ENCODE peak calls at places on chromosomes 12 and 14, in ten cellular contexts. One of them, this sample, is unnamed.

GRCh38 chr12:54412786-54413185 is 6.3 kb downstream of the ITGA5 start:
- DNase-seq in posterior cingulate gyrus: peak
- DNase-seq in fibroblast of mammary gland: no peak
- DNase-seq in activated gamma-delta T cell treated with anti-CD3 and anti-CD28 coated beads, Interleukin-2, amount 50 U/mL, for 16 hours: no peak
- DNase-seq in HAP-1: no peak
- DNase-seq in NCI-H2107: no peak
- DNase-seq in kidney tubule cell: no peak
- DNase-seq in GM23338: no peak
- DNase-seq in head of caudate nucleus: no peak
- DNase-seq in NCI-H510A: no peak
- DNase-seq in this sample: no peak

GRCh38 chr12:87311206-87311605 is 718.0 kb downstream of the C12orf50 start:
- DNase-seq in fibroblast of mammary gland: no peak
- DNase-seq in activated gamma-delta T cell treated with anti-CD3 and anti-CD28 coated beads, Interleukin-2, amount 50 U/mL, for 16 hours: no peak
- DNase-seq in posterior cingulate gyrus: no peak
- DNase-seq in GM23338: no peak
- DNase-seq in kidney tubule cell: no peak
- DNase-seq in HAP-1: no peak
- DNase-seq in NCI-H2107: no peak
- DNase-seq in NCI-H510A: no peak
- DNase-seq in head of caudate nucleus: no peak
- DNase-seq in this sample: no peak

GRCh38 chr12:3538691-3539030 is 47.7 kb downstream of the PRMT8 start:
- DNase-seq in kidney tubule cell: no peak
- DNase-seq in HAP-1: no peak
- DNase-seq in activated gamma-delta T cell treated with anti-CD3 and anti-CD28 coated beads, Interleukin-2, amount 50 U/mL, for 16 hours: no peak
- DNase-seq in posterior cingulate gyrus: no peak
- DNase-seq in fibroblast of mammary gland: no peak
- DNase-seq in GM23338: no peak
- DNase-seq in NCI-H510A: peak
- DNase-seq in head of caudate nucleus: no peak
- DNase-seq in NCI-H2107: peak
- DNase-seq in this sample: no peak

GRCh38 chr14:88879016-88879415 is 54.6 kb downstream of the TTC8 start:
- DNase-seq in kidney tubule cell: peak
- DNase-seq in fibroblast of mammary gland: peak
- DNase-seq in HAP-1: no peak
- DNase-seq in head of caudate nucleus: no peak
- DNase-seq in NCI-H510A: no peak
- DNase-seq in NCI-H2107: no peak
- DNase-seq in posterior cingulate gyrus: no peak
- DNase-seq in GM23338: no peak
- DNase-seq in activated gamma-delta T cell treated with anti-CD3 and anti-CD28 coated beads, Interleukin-2, amount 50 U/mL, for 16 hours: no peak
- DNase-seq in this sample: no peak

GRCh38 chr12:123085046-123085445 is 65.8 kb downstream of the PITPNM2 start:
- DNase-seq in head of caudate nucleus: no peak
- DNase-seq in kidney tubule cell: no peak
- DNase-seq in NCI-H2107: no peak
- DNase-seq in NCI-H510A: no peak
- DNase-seq in activated gamma-delta T cell treated with anti-CD3 and anti-CD28 coated beads, Interleukin-2, amount 50 U/mL, for 16 hours: no peak
- DNase-seq in GM23338: no peak
- DNase-seq in posterior cingulate gyrus: no peak
- DNase-seq in fibroblast of mammary gland: no peak
- DNase-seq in HAP-1: no peak
- DNase-seq in this sample: no peak

GRCh38 chr12:13027032-13027431 is 17.1 kb upstream of the FAM234B start:
- DNase-seq in kidney tubule cell: no peak
- DNase-seq in fibroblast of mammary gland: no peak
- DNase-seq in NCI-H2107: no peak
- DNase-seq in HAP-1: no peak
- DNase-seq in GM23338: no peak
- DNase-seq in posterior cingulate gyrus: no peak
- DNase-seq in NCI-H510A: no peak
- DNase-seq in activated gamma-delta T cell treated with anti-CD3 and anti-CD28 coated beads, Interleukin-2, amount 50 U/mL, for 16 hours: no peak
- DNase-seq in head of caudate nucleus: no peak
- DNase-seq in this sample: no peak

GRCh38 chr14:85619866-85620265 is 89.9 kb downstream of the FLRT2 start:
- DNase-seq in GM23338: no peak
- DNase-seq in head of caudate nucleus: no peak
- DNase-seq in activated gamma-delta T cell treated with anti-CD3 and anti-CD28 coated beads, Interleukin-2, amount 50 U/mL, for 16 hours: no peak
- DNase-seq in HAP-1: no peak
- DNase-seq in NCI-H510A: no peak
- DNase-seq in fibroblast of mammary gland: no peak
- DNase-seq in NCI-H2107: no peak
- DNase-seq in kidney tubule cell: no peak
- DNase-seq in posterior cingulate gyrus: no peak
- DNase-seq in this sample: no peak

GRCh38 chr12:76871751-76872150 is 7.1 kb downstream of the CSRP2 start:
- DNase-seq in head of caudate nucleus: no peak
- DNase-seq in activated gamma-delta T cell treated with anti-CD3 and anti-CD28 coated beads, Interleukin-2, amount 50 U/mL, for 16 hours: no peak
- DNase-seq in HAP-1: no peak
- DNase-seq in NCI-H2107: no peak
- DNase-seq in fibroblast of mammary gland: no peak
- DNase-seq in kidney tubule cell: no peak
- DNase-seq in posterior cingulate gyrus: no peak
- DNase-seq in NCI-H510A: no peak
- DNase-seq in GM23338: no peak
- DNase-seq in this sample: no peak

GRCh38 chr12:26970136-26970535 is 31.9 kb downstream of the FGFR1OP2 start:
- DNase-seq in activated gamma-delta T cell treated with anti-CD3 and anti-CD28 coated beads, Interleukin-2, amount 50 U/mL, for 16 hours: no peak
- DNase-seq in HAP-1: peak
- DNase-seq in fibroblast of mammary gland: no peak
- DNase-seq in posterior cingulate gyrus: no peak
- DNase-seq in NCI-H2107: no peak
- DNase-seq in kidney tubule cell: no peak
- DNase-seq in NCI-H510A: no peak
- DNase-seq in GM23338: no peak
- DNase-seq in head of caudate nucleus: no peak
- DNase-seq in this sample: no peak

GRCh38 chr12:111773801-111774551 is 7.2 kb downstream of the ALDH2 start:
- DNase-seq in posterior cingulate gyrus: peak
- DNase-seq in kidney tubule cell: peak
- DNase-seq in fibroblast of mammary gland: peak
- DNase-seq in NCI-H510A: no peak
- DNase-seq in head of caudate nucleus: peak
- DNase-seq in GM23338: no peak
- DNase-seq in activated gamma-delta T cell treated with anti-CD3 and anti-CD28 coated beads, Interleukin-2, amount 50 U/mL, for 16 hours: no peak
- DNase-seq in NCI-H2107: no peak
- DNase-seq in HAP-1: peak
- DNase-seq in this sample: no peak

GRCh38 chr12:56450241-56450640 is 1.0 kb upstream of the TIMELESS start:
- DNase-seq in activated gamma-delta T cell treated with anti-CD3 and anti-CD28 coated beads, Interleukin-2, amount 50 U/mL, for 16 hours: no peak
- DNase-seq in kidney tubule cell: no peak
- DNase-seq in NCI-H2107: no peak
- DNase-seq in head of caudate nucleus: no peak
- DNase-seq in GM23338: no peak
- DNase-seq in NCI-H510A: no peak
- DNase-seq in posterior cingulate gyrus: no peak
- DNase-seq in HAP-1: no peak
- DNase-seq in fibroblast of mammary gland: no peak
- DNase-seq in this sample: no peak

GRCh38 chr12:31267966-31268365 is 58.0 kb downstream of the SINHCAF start:
- DNase-seq in activated gamma-delta T cell treated with anti-CD3 and anti-CD28 coated beads, Interleukin-2, amount 50 U/mL, for 16 hours: no peak
- DNase-seq in posterior cingulate gyrus: no peak
- DNase-seq in NCI-H510A: no peak
- DNase-seq in fibroblast of mammary gland: peak
- DNase-seq in GM23338: no peak
- DNase-seq in head of caudate nucleus: no peak
- DNase-seq in kidney tubule cell: no peak
- DNase-seq in HAP-1: no peak
- DNase-seq in NCI-H2107: no peak
- DNase-seq in this sample: no peak

GRCh38 chr12:92108651-92109050 is 37.0 kb downstream of the BTG1 start:
- DNase-seq in activated gamma-delta T cell treated with anti-CD3 and anti-CD28 coated beads, Interleukin-2, amount 50 U/mL, for 16 hours: no peak
- DNase-seq in NCI-H510A: no peak
- DNase-seq in GM23338: peak
- DNase-seq in kidney tubule cell: no peak
- DNase-seq in fibroblast of mammary gland: peak
- DNase-seq in NCI-H2107: peak
- DNase-seq in head of caudate nucleus: no peak
- DNase-seq in HAP-1: peak
- DNase-seq in posterior cingulate gyrus: no peak
- DNase-seq in this sample: no peak

GRCh38 chr12:13103391-13104033 is at the start of gene GSG1:
- DNase-seq in activated gamma-delta T cell treated with anti-CD3 and anti-CD28 coated beads, Interleukin-2, amount 50 U/mL, for 16 hours: no peak
- DNase-seq in posterior cingulate gyrus: no peak
- DNase-seq in fibroblast of mammary gland: peak
- DNase-seq in GM23338: no peak
- DNase-seq in kidney tubule cell: no peak
- DNase-seq in NCI-H2107: no peak
- DNase-seq in HAP-1: no peak
- DNase-seq in NCI-H510A: no peak
- DNase-seq in head of caudate nucleus: no peak
- DNase-seq in this sample: no peak

GRCh38 chr12:53067074-53067992 is 11.9 kb downstream of the SPRYD3 start:
- DNase-seq in fibroblast of mammary gland: no peak
- DNase-seq in NCI-H2107: no peak
- DNase-seq in activated gamma-delta T cell treated with anti-CD3 and anti-CD28 coated beads, Interleukin-2, amount 50 U/mL, for 16 hours: no peak
- DNase-seq in head of caudate nucleus: no peak
- DNase-seq in HAP-1: no peak
- DNase-seq in posterior cingulate gyrus: peak
- DNase-seq in NCI-H510A: no peak
- DNase-seq in kidney tubule cell: no peak
- DNase-seq in GM23338: no peak
- DNase-seq in this sample: no peak

GRCh38 chr12:34348064-34348463 is 325.8 kb downstream of the ALG10 start:
- DNase-seq in NCI-H510A: no peak
- DNase-seq in kidney tubule cell: no peak
- DNase-seq in NCI-H2107: no peak
- DNase-seq in fibroblast of mammary gland: no peak
- DNase-seq in GM23338: no peak
- DNase-seq in activated gamma-delta T cell treated with anti-CD3 and anti-CD28 coated beads, Interleukin-2, amount 50 U/mL, for 16 hours: no peak
- DNase-seq in head of caudate nucleus: no peak
- DNase-seq in HAP-1: no peak
- DNase-seq in posterior cingulate gyrus: no peak
- DNase-seq in this sample: no peak

GRCh38 chr12:76587428-76588178 is 28.0 kb upstream of the OSBPL8 start:
- DNase-seq in activated gamma-delta T cell treated with anti-CD3 and anti-CD28 coated beads, Interleukin-2, amount 50 U/mL, for 16 hours: no peak
- DNase-seq in GM23338: no peak
- DNase-seq in NCI-H510A: no peak
- DNase-seq in HAP-1: no peak
- DNase-seq in fibroblast of mammary gland: peak
- DNase-seq in NCI-H2107: no peak
- DNase-seq in posterior cingulate gyrus: no peak
- DNase-seq in kidney tubule cell: no peak
- DNase-seq in head of caudate nucleus: no peak
- DNase-seq in this sample: no peak

GRCh38 chr14:58426819-58427288 is 477 bp downstream of the TIMM9 start:
- DNase-seq in kidney tubule cell: peak
- DNase-seq in head of caudate nucleus: peak
- DNase-seq in fibroblast of mammary gland: peak
- DNase-seq in GM23338: peak
- DNase-seq in NCI-H2107: peak
- DNase-seq in HAP-1: peak
- DNase-seq in posterior cingulate gyrus: peak
- DNase-seq in NCI-H510A: peak
- DNase-seq in activated gamma-delta T cell treated with anti-CD3 and anti-CD28 coated beads, Interleukin-2, amount 50 U/mL, for 16 hours: peak
- DNase-seq in this sample: peak

GRCh38 chr12:81245918-81246611 is 168.2 kb downstream of the ACSS3 start:
- DNase-seq in HAP-1: no peak
- DNase-seq in fibroblast of mammary gland: no peak
- DNase-seq in posterior cingulate gyrus: no peak
- DNase-seq in GM23338: no peak
- DNase-seq in kidney tubule cell: no peak
- DNase-seq in NCI-H510A: peak
- DNase-seq in NCI-H2107: no peak
- DNase-seq in head of caudate nucleus: no peak
- DNase-seq in activated gamma-delta T cell treated with anti-CD3 and anti-CD28 coated beads, Interleukin-2, amount 50 U/mL, for 16 hours: no peak
- DNase-seq in this sample: no peak

GRCh38 chr14:49908433-49908782 is 15.5 kb downstream of the ARF6 start:
- DNase-seq in activated gamma-delta T cell treated with anti-CD3 and anti-CD28 coated beads, Interleukin-2, amount 50 U/mL, for 16 hours: no peak
- DNase-seq in GM23338: no peak
- DNase-seq in fibroblast of mammary gland: no peak
- DNase-seq in NCI-H2107: no peak
- DNase-seq in HAP-1: no peak
- DNase-seq in kidney tubule cell: no peak
- DNase-seq in posterior cingulate gyrus: no peak
- DNase-seq in NCI-H510A: no peak
- DNase-seq in head of caudate nucleus: no peak
- DNase-seq in this sample: no peak